ENCODE peak calls at places on chromosomes 5 and 9, in nine cellular contexts. Z, V, W, I, Y, G, C, K and O are unnamed samples.

GRCh38 chr5:88388476-88389170 is 120.0 kb upstream of the TMEM161B start:
- DNase-seq in W (no peak), V (no peak), Z (no peak), Y (no peak), K (no peak), C (no peak), G (no peak), I (no peak), O (no peak)

GRCh38 chr5:124912653-124913328 is 166.4 kb upstream of the ZNF608 start:
- DNase-seq in W (no peak), Y (no peak), I (no peak), V (peak; percentile 28), Z (no peak), K (no peak), C (no peak), G (no peak), O (no peak)

GRCh38 chr9:108813951-108814601 is 41.7 kb downstream of the ACTL7B start:
- DNase-seq in W (peak; percentile 47), K (no peak), V (no peak), I (no peak), G (peak; percentile 13), Z (peak; percentile 76), Y (no peak), C (no peak), O (peak; percentile 55)

GRCh38 chr5:132639706-132640130 is 18.3 kb upstream of the IL13 start:
- DNase-seq in I (no peak), G (no peak), W (no peak), Z (no peak), V (no peak), Y (no peak), C (no peak), K (no peak), O (no peak)

GRCh38 chr5:167152561-167152960 is 1138.9 kb upstream of the WWC1 start:
- DNase-seq in K (no peak), W (no peak), Y (no peak), V (no peak), Z (no peak), G (no peak), C (no peak), I (no peak), O (no peak)

GRCh38 chr5:116953251-116953934 is 378.8 kb upstream of the SEMA6A start:
- DNase-seq in Z (no peak), Y (no peak), K (no peak), C (no peak), W (no peak), V (no peak), G (no peak), I (no peak), O (no peak)

GRCh38 chr5:82334856-82335255 is 56.7 kb upstream of the RPS23 start:
- DNase-seq in I (no peak), C (no peak), Z (no peak), W (peak; percentile 90), V (no peak), K (no peak), Y (no peak), G (no peak), O (peak; percentile 28)

GRCh38 chr5:153641183-153641688 is 150.8 kb downstream of the GRIA1 start:
- DNase-seq in V (no peak), G (no peak), W (no peak), Z (no peak), C (no peak), K (no peak), I (no peak), Y (peak; percentile 2), O (no peak)

GRCh38 chr9:98207606-98208005 is 15.2 kb upstream of the CORO2A start:
- DNase-seq in V (no peak), Y (no peak), I (no peak), C (no peak), Z (no peak), W (no peak), G (no peak), K (no peak), O (no peak)

GRCh38 chr5:95870105-95870672 is 47.7 kb upstream of the GLRX start:
- DNase-seq in Y (no peak), C (no peak), I (peak; percentile 79), V (no peak), G (no peak), K (no peak), W (peak; percentile 72), Z (no peak), O (no peak)

GRCh38 chr5:72255670-72256069 is 64.4 kb downstream of the MRPS27 start:
- DNase-seq in C (no peak), G (no peak), V (no peak), K (no peak), Z (peak; percentile 38), W (no peak), I (no peak), Y (no peak), O (no peak)

GRCh38 chr9:89781838-89782237 is 177.0 kb downstream of the GADD45G start:
- DNase-seq in C (no peak), W (no peak), Z (no peak), K (no peak), Y (no peak), V (no peak), I (no peak), G (no peak), O (no peak)